ENCODE peak calls at places on chromosomes 13 and 19, in six cellular contexts. L is H1, O is ovary, I is upper lobe of left lung, S is transverse colon, X is SK-N-SH. F is an unnamed sample. For H3K36me3, the result is how much of the 10 kb centered on the place peaks cover.

GRCh38 chr19:56597696-56598095 is 2.6 kb downstream of the ZNF71 start:
- DNase-seq in L (no peak), S (no peak), O (no peak), X (no peak), I (no peak), F (no peak)

GRCh38 chr13:23621316-23621645 is 51.1 kb downstream of the TNFRSF19 start:
- DNase-seq in I (no peak), L (no peak), X (no peak), S (no peak), O (no peak), F (no peak)

GRCh38 chr19:55255618-55256423 is 3.0 kb downstream of the PPP6R1 start:
- DNase-seq in S (peak), L (no peak), O (no peak), I (no peak), X (no peak), F (peak)

GRCh38 chr13:30325668-30326067 is 18.3 kb upstream of the KATNAL1 start:
- DNase-seq in S (no peak), X (no peak), I (no peak), O (no peak), L (no peak), F (no peak)

GRCh38 chr19:49149652-49150105 is 5.5 kb downstream of the HRC start:
- DNase-seq in S (peak), L (peak), O (peak), X (peak), I (no peak), F (peak)

GRCh38 chr13:42807866-42808265 is 26.5 kb downstream of the FAM216B start:
- DNase-seq in X (no peak), S (no peak), L (no peak), O (no peak), I (no peak), F (no peak)

GRCh38 chr19:45187421-45188100 is 9.0 kb downstream of the BLOC1S3 start:
- DNase-seq in S (no peak), L (peak), O (no peak), X (peak), I (no peak), F (no peak)

GRCh38 chr13:110641055-110642015 is 26.0 kb downstream of the NAXD start:
- DNase-seq in S (no peak), O (peak), I (no peak), L (no peak), X (peak), F (peak)

GRCh38 chr13:93818345-93818744 is 591.7 kb downstream of the GPC6 start:
- DNase-seq in I (no peak), S (no peak), L (no peak), O (no peak), X (no peak), F (no peak)

GRCh38 chr19:51127755-51128154 is 3.0 kb downstream of the SIGLEC9 start:
- DNase-seq in S (peak), L (no peak), X (no peak), O (no peak), I (no peak), F (no peak)

GRCh38 chr13:34224877-34225276 is 406.9 kb downstream of the RFC3 start:
- DNase-seq in S (no peak), O (no peak), I (peak), L (no peak), X (peak), F (no peak)

GRCh38 chr13:42377640-42378382 is 105.9 kb downstream of the AKAP11 start:
- DNase-seq in X (no peak), I (no peak), S (no peak), L (no peak), O (no peak), F (no peak)

GRCh38 chr19:2034729-2035589 is 16.1 kb downstream of the MKNK2 start:
- DNase-seq in L (peak), O (peak), I (peak), S (peak), X (peak), F (peak)

GRCh38 chr13:24066405-24067292 is 93.9 kb upstream of the SPATA13 start:
- DNase-seq in I (no peak), S (no peak), L (no peak), O (no peak), X (no peak), F (no peak)

GRCh38 chr19:11196406-11197287 is 698 bp downstream of the KANK2 start:
- DNase-seq in O (peak), I (peak), X (peak), L (peak), S (peak), F (peak)

GRCh38 chr13:99434258-99434788 is 66.9 kb upstream of the TM9SF2 start:
- DNase-seq in I (no peak), X (no peak), L (no peak), S (peak), O (no peak), F (peak)

GRCh38 chr19:41940443-41941409 is 12.5 kb upstream of the ERFL start:
- DNase-seq in O (no peak), S (no peak), X (peak), L (no peak), I (peak), F (no peak)
- H3K4me3 ChIP-seq in O (peak), S (peak), X (peak), L (peak), I (peak), F (peak)

GRCh38 chr19:16561382-16561781 is 10.8 kb downstream of the SLC35E1 start:
- DNase-seq in L (no peak), I (no peak), S (no peak), X (no peak), O (no peak), F (no peak)
- H3K36me3 ChIP-seq in L (under half), I (half or more), S (under half), X (under half), O (under half), F (half or more)

GRCh38 chr13:27535546-27535945 is 84.8 kb downstream of the LNX2 start:
- DNase-seq in X (no peak), I (no peak), O (no peak), S (no peak), L (no peak), F (no peak)
- TF ChIP-seq EP300 in X (no peak), I (no peak), O (no peak), S (no peak), L (no peak), F (no peak)

DNA sequence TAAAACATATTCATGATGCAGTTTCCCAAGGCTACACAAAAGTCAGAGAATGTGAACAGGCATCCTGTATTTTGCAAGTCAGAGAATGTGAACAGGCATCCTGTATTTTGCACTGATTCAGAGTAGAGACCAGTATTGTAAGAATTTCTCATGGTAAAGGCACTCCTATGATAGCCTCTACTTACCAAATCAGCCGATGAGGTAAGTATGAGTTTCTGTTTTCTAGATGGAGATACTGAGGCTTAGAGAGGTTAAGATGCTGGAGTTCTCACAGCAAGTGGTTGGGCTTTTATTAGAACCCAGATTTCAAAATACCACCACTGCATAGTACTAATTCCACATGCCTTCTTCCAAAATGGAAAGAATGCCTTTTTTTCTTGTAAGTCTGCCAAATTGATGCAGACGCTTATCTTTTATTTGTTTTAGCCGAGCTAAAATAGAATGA is 12.3 kb downstream of the TPT1 start:
- DNase-seq in L (no peak), O (no peak), I (no peak), S (no peak), X (no peak), F (no peak)
- H3K4me3 ChIP-seq in L (no peak), O (no peak), I (no peak), S (no peak), X (no peak), F (no peak)